ENCODE peak calls at places on chromosomes 7 and 10, in six cellular contexts. H is left ventricle myocardium inferior; I is testis; K is naive thymus-derived CD4-positive, alpha-beta T cell; W is Panc1; L is H7. V is an unnamed sample.

GRCh38 chr10:12984165-12984747 is 17.3 kb downstream of the CCDC3 start:
- DNase-seq in I (no peak), H (no peak), L (no peak), K (no peak), W (no peak), V (no peak)

GRCh38 chr7:105653441-105654005 is 72.2 kb upstream of the EFCAB10 start:
- DNase-seq in L (no peak), H (no peak), I (no peak), K (no peak), W (no peak), V (no peak)

GRCh38 chr7:6160191-6160623 is 112.2 kb downstream of the CYTH3 start:
- DNase-seq in H (peak; percentile 69), W (no peak), I (peak; percentile 81), K (no peak), L (peak; percentile 96), V (no peak)

GRCh38 chr7:112334366-112334765 is 115.9 kb upstream of the IFRD1 start:
- DNase-seq in K (no peak), H (no peak), W (no peak), L (no peak), I (no peak), V (no peak)

GRCh38 chr7:158013085-158013668 is 574.4 kb downstream of the PTPRN2 start:
- DNase-seq in L (no peak), I (no peak), K (no peak), W (no peak), H (no peak), V (no peak)

GRCh38 chr7:130960208-130960988 is 226.4 kb upstream of the KLF14 start:
- DNase-seq in H (no peak), K (peak; percentile 32), W (peak; percentile 89), I (no peak), L (no peak), V (peak; percentile 99)

GRCh38 chr7:123410273-123410928 is 124.0 kb downstream of the IQUB start:
- DNase-seq in I (peak; percentile 78), H (peak; percentile 22), K (no peak), W (no peak), L (no peak), V (peak; percentile 66)

GRCh38 chr7:29243777-29244655 is 49.4 kb downstream of the CHN2 start:
- DNase-seq in H (no peak), K (no peak), I (no peak), L (peak; percentile 65), W (no peak), V (no peak)

GRCh38 chr7:31114593-31115343 is 62.7 kb downstream of the ADCYAP1R1 start:
- DNase-seq in W (no peak), H (no peak), I (no peak), L (no peak), K (no peak), V (no peak)

GRCh38 chr7:30280631-30281030 is 3.8 kb upstream of the ZNRF2 start:
- DNase-seq in K (no peak), H (no peak), W (no peak), L (no peak), I (no peak), V (no peak)

GRCh38 chr7:69728299-69728698 is 130.0 kb downstream of the AUTS2 start:
- DNase-seq in K (no peak), I (no peak), W (no peak), L (no peak), H (no peak), V (no peak)

GRCh38 chr10:88120599-88121333 is 257.3 kb downstream of the PTEN start:
- DNase-seq in W (no peak), K (no peak), H (no peak), I (no peak), L (no peak), V (no peak)

GRCh38 chr10:114521250-114521649 is 116.9 kb upstream of the AFAP1L2 start:
- DNase-seq in W (no peak), H (no peak), L (no peak), K (no peak), I (no peak), V (no peak)

GRCh38 chr10:114518401-114519305 is 114.4 kb upstream of the AFAP1L2 start:
- DNase-seq in I (no peak), W (peak; percentile 73), K (no peak), H (no peak), L (no peak), V (no peak)

GRCh38 chr10:114520453-114520852 is 116.2 kb upstream of the AFAP1L2 start:
- DNase-seq in L (no peak), H (no peak), K (no peak), W (peak; percentile 82), I (no peak), V (peak; percentile 79)

GRCh38 chr10:114519306-114519669 is 115.0 kb upstream of the AFAP1L2 start:
- DNase-seq in W (peak; percentile 33), K (no peak), L (no peak), H (no peak), I (no peak), V (no peak)

GRCh38 chr10:114519756-114520288 is 115.5 kb upstream of the AFAP1L2 start:
- DNase-seq in K (no peak), I (no peak), L (no peak), W (no peak), H (no peak), V (no peak)
- H3K4me3 ChIP-seq in K (peak overlapping the region; percentile 25), I (no peak overlapping the region), L (no peak overlapping the region), W (no peak overlapping the region), H (no peak overlapping the region), V (no peak overlapping the region)

GRCh38 chr10:69800665-69801064 is 1.0 kb upstream of the COL13A1 start:
- DNase-seq in L (peak; percentile 7), W (no peak), H (no peak), I (no peak), K (no peak), V (no peak)
- H3K27me3 ChIP-seq in L (peaks cover 23% of the 10 kb centered on the region), W (peaks cover 7% of the 10 kb centered on the region), H (peaks cover 39% of the 10 kb centered on the region), I (no peaks in the 10 kb centered on the region), K (no peaks in the 10 kb centered on the region), V (peaks cover 6% of the 10 kb centered on the region)

DNA sequence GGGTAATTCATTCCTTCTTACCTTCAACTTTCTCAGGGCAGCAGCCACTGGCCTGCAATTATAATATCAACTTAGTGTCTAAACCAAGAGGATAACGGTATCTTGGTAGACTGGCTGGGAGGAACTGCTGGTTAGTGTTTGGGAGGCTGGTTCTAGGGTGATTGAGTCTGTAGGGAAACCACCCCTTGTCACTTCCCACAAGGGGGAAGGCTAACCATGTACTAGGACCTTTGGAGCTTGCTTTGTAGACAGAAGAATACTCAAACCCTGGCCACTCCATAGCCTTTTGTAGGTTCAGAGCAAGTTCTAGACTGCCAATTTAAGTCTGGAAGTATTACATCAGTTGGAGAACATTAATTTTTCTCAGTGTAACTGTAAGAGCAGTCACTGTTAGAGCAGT is 51.3 kb downstream of the NHLRC2 start:
- DNase-seq in I (no peak), H (no peak), L (no peak), K (no peak), W (no peak), V (no peak)
- H3K36me3 ChIP-seq in I (no peaks in the 10 kb centered on the region), H (peaks cover 92% of the 10 kb centered on the region), L (peaks cover 17% of the 10 kb centered on the region), K (peaks cover 26% of the 10 kb centered on the region), W (peaks cover 51% of the 10 kb centered on the region), V (peaks cover 2% of the 10 kb centered on the region)

DNA sequence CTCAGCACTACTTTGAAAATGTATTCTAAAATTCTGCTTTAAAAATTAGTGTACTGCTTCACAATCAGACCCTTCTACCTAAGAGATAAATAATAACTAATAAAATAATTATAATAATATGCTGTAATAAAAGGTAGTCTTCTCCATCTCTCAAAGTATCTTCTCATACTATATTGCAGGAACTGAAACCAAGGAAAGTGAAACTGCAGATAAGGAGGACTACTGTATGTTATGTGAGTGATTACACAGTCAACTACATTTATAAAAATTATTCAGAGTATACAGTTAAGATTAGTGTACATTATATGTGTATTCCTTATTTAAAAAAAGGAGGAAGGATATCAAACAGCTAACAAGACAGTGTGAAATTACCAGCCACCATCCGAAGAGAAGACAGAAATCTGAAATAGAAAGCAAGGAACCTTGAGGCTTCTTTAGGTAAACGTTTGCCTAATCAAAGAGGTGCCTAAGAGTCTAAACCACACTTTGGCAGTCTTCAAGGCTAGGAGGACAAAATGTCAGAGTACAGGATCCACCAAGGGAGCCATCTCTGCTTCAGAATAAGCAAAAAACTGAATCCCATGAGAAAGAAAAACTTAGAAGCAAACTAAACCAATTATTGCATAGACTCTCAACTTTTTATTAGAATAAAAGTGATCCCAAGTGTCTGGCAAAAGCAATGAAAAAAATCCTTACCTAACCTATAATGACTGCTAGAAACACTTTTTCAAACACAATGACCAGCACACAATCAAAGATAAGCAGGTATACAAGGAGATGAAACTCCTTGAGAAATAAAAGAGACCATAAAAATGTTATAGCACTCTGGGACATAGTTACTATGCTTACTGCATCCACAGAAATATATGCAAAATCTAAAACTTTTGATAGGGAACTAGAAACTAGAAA is 6.5 kb downstream of the USP6NL start:
- DNase-seq in K (peak; percentile 10), W (no peak), I (no peak), H (no peak), L (no peak), V (no peak)
- H3K4me3 ChIP-seq in K (peak overlapping the region; percentile 46), W (no peak overlapping the region), I (no peak overlapping the region), H (no peak overlapping the region), L (no peak overlapping the region), V (no peak overlapping the region)

GRCh38 chr7:70749831-70750230 is 382.1 kb upstream of the GALNT17 start:
- DNase-seq in L (no peak), I (no peak), W (no peak), K (no peak), H (no peak), V (no peak)

GRCh38 chr7:70752794-70753241 is 379.1 kb upstream of the GALNT17 start:
- DNase-seq in K (no peak), W (no peak), I (no peak), H (no peak), L (no peak), V (peak; percentile 26)

GRCh38 chr7:70756789-70757188 is 375.2 kb upstream of the GALNT17 start:
- DNase-seq in I (no peak), L (no peak), H (no peak), K (no peak), W (no peak), V (no peak)

DNA sequence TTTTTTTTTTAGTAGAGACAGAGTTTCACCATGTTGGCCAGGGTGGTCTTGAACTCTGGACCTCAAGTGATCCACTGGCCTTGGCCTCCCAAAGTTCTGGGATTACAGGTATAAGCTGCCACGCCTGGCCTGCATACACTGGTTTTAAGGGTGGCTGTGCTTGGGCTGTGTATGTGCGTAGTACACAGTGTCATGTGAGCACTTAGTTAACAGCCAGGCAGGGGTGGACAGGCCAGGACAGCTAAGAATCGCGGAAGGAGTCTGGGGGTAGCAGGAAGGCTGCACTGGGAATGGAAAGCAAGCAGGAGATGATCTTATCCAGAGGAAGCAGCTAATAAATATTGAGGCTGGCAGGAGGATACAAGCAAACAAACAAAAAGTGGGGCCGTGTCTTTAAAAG is 380.0 kb upstream of the GALNT17 start:
- DNase-seq in L (no peak), K (no peak), W (no peak), H (no peak), I (no peak), V (no peak)
- H3K27me3 ChIP-seq in L (no peaks in the 10 kb centered on the region), K (no peaks in the 10 kb centered on the region), W (no peaks in the 10 kb centered on the region), H (no peaks in the 10 kb centered on the region), I (no peaks in the 10 kb centered on the region), V (no peaks in the 10 kb centered on the region)

V was measured in kidney epithelial cell.